ENCODE peak calls at places on chromosomes 12 and 14, in ten cellular contexts. X is fibroblast of lung; G is CD8-positive, alpha-beta T cell; U is stimulated activated CD4-positive, alpha-beta T cell treated with anti-CD3 and anti-CD28 coated beads, Interleukin-2, amount 100 ng/mL, for 24 hours; N is cardiac muscle cell; J is NAMALWA; B is kidney epithelial cell; V is stimulated activated CD8-positive, alpha-beta memory T cell treated with anti-CD3 and anti-CD28 coated beads, Interleukin-15, amount 100 ng/mL, for 1 hour; C is MCF 10A; D is WTC11. K is an unnamed sample.
A peak's percentile ranks its signal among the peaks of the same experiment; 100 is the strongest.

GRCh38 chr12:57739914-57740538 is 1.5 kb upstream of the AGAP2 start:
- DNase-seq in X (no peak), G (no peak), U (no peak), N (no peak), J (no peak), B (no peak), V (no peak), C (no peak), D (no peak), K (no peak)

GRCh38 chr14:68894802-68895201 is 84.3 kb downstream of the ACTN1 start:
- DNase-seq in X (peak; percentile 29), G (no peak), U (no peak), N (peak; percentile 39), J (no peak), B (no peak), V (no peak), C (no peak), D (no peak), K (no peak)

GRCh38 chr12:76031081-76031413 is 529 bp downstream of the PHLDA1 start:
- DNase-seq in X (no peak), G (no peak), U (no peak), N (no peak), J (no peak), B (no peak), V (no peak), C (peak; percentile 45), D (no peak), K (no peak)

GRCh38 chr14:55399912-55400311 is 11.7 kb downstream of the ATG14 start:
- DNase-seq in X (peak; percentile 28), G (no peak), U (no peak), N (no peak), J (no peak), B (no peak), V (no peak), C (no peak), D (no peak), K (no peak)

GRCh38 chr14:61282746-61283145 is 1.6 kb upstream of the TMEM30B start:
- DNase-seq in X (no peak), G (no peak), U (no peak), N (no peak), J (no peak), B (no peak), V (no peak), C (no peak), D (no peak), K (no peak)

GRCh38 chr14:101534198-101534597 is 27.1 kb upstream of the DIO3 start:
- DNase-seq in X (no peak), G (no peak), U (no peak), N (no peak), J (no peak), B (no peak), V (no peak), C (no peak), D (no peak), K (no peak)

GRCh38 chr14:76186318-76187027 is 34.8 kb downstream of the GPATCH2L start:
- DNase-seq in X (no peak), G (no peak), U (no peak), N (no peak), J (no peak), B (no peak), V (no peak), C (no peak), D (no peak), K (no peak)

GRCh38 chr14:72522847-72523246 is 371.1 kb downstream of the DPF3 start:
- DNase-seq in X (no peak), G (no peak), U (no peak), N (no peak), J (no peak), B (no peak), V (no peak), C (no peak), D (no peak), K (no peak)

GRCh38 chr14:96299441-96299840 is 43.4 kb downstream of the BDKRB1 start:
- DNase-seq in X (no peak), G (no peak), U (no peak), N (no peak), J (no peak), B (no peak), V (no peak), C (no peak), D (no peak), K (no peak)

GRCh38 chr14:68191567-68192321 is 372.2 kb downstream of the RAD51B start:
- DNase-seq in X (peak; percentile 40), G (no peak), U (no peak), N (peak; percentile 37), J (no peak), B (peak; percentile 95), V (no peak), C (peak; percentile 68), D (no peak), K (peak; percentile 1)

GRCh38 chr14:79578470-79578869 is 632.8 kb downstream of the DIO2 start:
- DNase-seq in X (no peak), G (no peak), U (no peak), N (no peak), J (no peak), B (no peak), V (no peak), C (no peak), D (no peak), K (no peak)

GRCh38 chr12:59149995-59150642 is 229.8 kb upstream of the LRIG3 start:
- DNase-seq in X (peak; percentile 90), G (no peak), U (no peak), N (peak; percentile 91), J (peak; percentile 85), B (peak; percentile 32), V (no peak), C (peak; percentile 84), D (no peak), K (peak; percentile 11)

GRCh38 chr12:89173096-89173495 is 179.2 kb downstream of the DUSP6 start:
- DNase-seq in X (no peak), G (no peak), U (no peak), N (peak; percentile 52), J (no peak), B (no peak), V (no peak), C (no peak), D (no peak), K (no peak)

GRCh38 chr12:54009171-54010052 is 627 bp downstream of the HOXC8 start:
- DNase-seq in X (no peak), G (no peak), U (peak; percentile 40), N (no peak), J (no peak), B (no peak), V (no peak), C (peak; percentile 47), D (no peak), K (no peak)

GRCh38 chr12:99745106-99745505 is 97.6 kb downstream of the GARIN6 start:
- DNase-seq in X (no peak), G (no peak), U (no peak), N (no peak), J (no peak), B (no peak), V (no peak), C (no peak), D (no peak), K (no peak)

GRCh38 chr12:7929069-7929792 is 6.8 kb downstream of the SLC2A3 start:
- DNase-seq in X (no peak), G (no peak), U (no peak), N (no peak), J (no peak), B (no peak), V (no peak), C (no peak), D (no peak), K (no peak)

GRCh38 chr12:124390442-124391116 is 95.7 kb downstream of the RFLNA start:
- DNase-seq in X (peak; percentile 74), G (no peak), U (no peak), N (peak; percentile 82), J (peak; percentile 37), B (no peak), V (no peak), C (peak; percentile 83), D (no peak), K (no peak)

GRCh38 chr12:128606538-128606937 is 217.2 kb downstream of the SLC15A4 start:
- DNase-seq in X (no peak), G (no peak), U (no peak), N (no peak), J (no peak), B (no peak), V (no peak), C (no peak), D (no peak), K (no peak)

GRCh38 chr14:99321955-99322730 is 50.1 kb upstream of the BCL11B start:
- DNase-seq in X (no peak), G (no peak), U (no peak), N (no peak), J (no peak), B (no peak), V (no peak), C (no peak), D (no peak), K (no peak)

GRCh38 chr14:104262515-104263514 is 124.4 kb downstream of the KIF26A start:
- DNase-seq in X (no peak), G (no peak), U (no peak), N (no peak), J (no peak), B (no peak), V (no peak), C (no peak), D (no peak), K (no peak)

GRCh38 chr14:104799657-104800599 is 973 bp upstream of the ZBTB42 start:
- DNase-seq in X (peak; percentile 78), G (peak; percentile 81), U (peak; percentile 80), N (peak; percentile 85), J (no peak), B (no peak), V (peak; percentile 66), C (peak; percentile 50), D (peak; percentile 70), K (peak; percentile 13)

GRCh38 chr12:41992029-41992428 is 152.6 kb downstream of the GXYLT1 start:
- DNase-seq in X (no peak), G (no peak), U (no peak), N (no peak), J (no peak), B (peak; percentile 90), V (no peak), C (no peak), D (no peak), K (no peak)

GRCh38 chr12:27901959-27902358 is 70.6 kb downstream of the PTHLH start:
- DNase-seq in X (no peak), G (no peak), U (no peak), N (peak; percentile 39), J (no peak), B (no peak), V (no peak), C (peak; percentile 3), D (no peak), K (no peak)

GRCh38 chr12:24600996-24601395 is 347.9 kb downstream of the BCAT1 start:
- DNase-seq in X (peak; percentile 81), G (no peak), U (no peak), N (peak; percentile 66), J (peak; percentile 62), B (peak; percentile 57), V (no peak), C (peak; percentile 55), D (no peak), K (peak; percentile 45)

GRCh38 chr12:22657538-22657937 is 32.6 kb downstream of the ETNK1 start:
- DNase-seq in X (peak; percentile 44), G (no peak), U (no peak), N (peak; percentile 9), J (no peak), B (peak; percentile 7), V (no peak), C (no peak), D (no peak), K (no peak)

GRCh38 chr14:79842270-79842669 is 369.0 kb downstream of the DIO2 start:
- DNase-seq in X (peak; percentile 53), G (no peak), U (no peak), N (peak; percentile 69), J (no peak), B (peak; percentile 41), V (no peak), C (peak; percentile 50), D (no peak), K (no peak)

GRCh38 chr12:50032516-50033316 is 7.4 kb upstream of the RACGAP1 start:
- DNase-seq in X (no peak), G (no peak), U (no peak), N (no peak), J (no peak), B (no peak), V (no peak), C (no peak), D (peak; percentile 53), K (no peak)

GRCh38 chr12:52080403-52081201 is 1.1 kb downstream of the SMIM41 start:
- DNase-seq in X (no peak), G (no peak), U (no peak), N (no peak), J (no peak), B (no peak), V (no peak), C (no peak), D (no peak), K (no peak)

K was measured in keratinocyte.